ENCODE peak calls at places on chromosomes 16 and 17, in four cellular contexts. E is H9, P is mesenchymal stem cell, V is IMR-90. H is an unnamed sample.

GRCh38 chr17:35892091-35892637 is 12.0 kb upstream of the CCL5 start:
- DNase-seq in E (no peak), P (peak; percentile 6), V (peak; percentile 12), H (no peak)

GRCh38 chr16:7086842-7087616 is 245.6 kb upstream of the RBFOX1 start:
- DNase-seq in P (no peak), E (peak; percentile 88), V (no peak), H (peak; percentile 48)

GRCh38 chr17:77515227-77515626 is 374.5 kb downstream of the SEC14L1 start:
- DNase-seq in P (no peak), V (no peak), E (no peak), H (no peak)

GRCh38 chr17:72519598-72519936 is 398.7 kb downstream of the SOX9 start:
- DNase-seq in V (no peak), P (no peak), E (no peak), H (no peak)

GRCh38 chr17:7380321-7380720 is 568 bp upstream of the TNK1 start:
- DNase-seq in V (peak; percentile 47), E (peak; percentile 64), P (no peak), H (no peak)

GRCh38 chr16:35193956-35194355 is 1734.5 kb downstream of the TP53TG3F start:
- DNase-seq in E (no peak), P (no peak), V (no peak), H (no peak)

GRCh38 chr17:72618018-72618509 is 474.4 kb downstream of the SLC39A11 start:
- DNase-seq in V (no peak), P (no peak), E (no peak), H (no peak)

GRCh38 chr17:77279448-77280303 is 138.9 kb downstream of the SEC14L1 start:
- DNase-seq in V (peak; percentile 23), P (peak; percentile 16), E (peak; percentile 67), H (no peak)

GRCh38 chr16:84239910-84240309 is at the start of gene KCNG4:
- DNase-seq in P (no peak), V (no peak), E (no peak), H (no peak)

GRCh38 chr17:27471321-27472269 is 15.3 kb downstream of the KSR1 start:
- DNase-seq in V (peak; percentile 41), E (no peak), P (no peak), H (no peak)

GRCh38 chr17:76740329-76741118 is 2.6 kb downstream of the MFSD11 start:
- DNase-seq in P (peak; percentile 81), E (no peak), V (peak; percentile 66), H (no peak)

GRCh38 chr16:88747588-88748301 is 37.3 kb downstream of the PIEZO1 start:
- DNase-seq in E (peak; percentile 83), V (no peak), P (peak; percentile 41), H (no peak)

GRCh38 chr17:49496183-49496865 is 1.2 kb downstream of the NGFR start:
- DNase-seq in V (peak; percentile 28), E (peak; percentile 86), P (peak; percentile 59), H (peak; percentile 80)

GRCh38 chr17:62093188-62094155 is 28.4 kb upstream of the MED13 start:
- DNase-seq in P (peak; percentile 71), E (no peak), V (peak; percentile 95), H (no peak)

GRCh38 chr17:36849871-36850348 is 87.4 kb upstream of the LHX1 start:
- DNase-seq in E (no peak), V (peak; percentile 63), P (peak; percentile 86), H (no peak)

GRCh38 chr17:64378890-64379354 is 11.7 kb downstream of the PECAM1 start:
- DNase-seq in P (no peak), V (no peak), E (no peak), H (no peak)

GRCh38 chr17:17098426-17099035 is 56.3 kb downstream of the MPRIP start:
- DNase-seq in V (peak; percentile 31), E (no peak), P (peak; percentile 47), H (no peak)

GRCh38 chr17:65743313-65743665 is 181.8 kb upstream of the AXIN2 start:
- DNase-seq in P (no peak), E (no peak), V (peak; percentile 51), H (no peak)

GRCh38 chr17:50924800-50925199 is 58.6 kb upstream of the TOB1 start:
- DNase-seq in E (no peak), V (no peak), P (no peak), H (no peak)

GRCh38 chr17:1782171-1782567 is 20.3 kb downstream of the SERPINF1 start:
- DNase-seq in E (no peak), V (no peak), P (no peak), H (no peak)

GRCh38 chr17:35801583-35802224 is 6.3 kb upstream of the MMP28 start:
- DNase-seq in P (peak; percentile 71), E (no peak), V (no peak), H (no peak)

GRCh38 chr17:17698869-17699351 is 17.7 kb downstream of the RAI1 start:
- DNase-seq in E (peak; percentile 76), P (peak; percentile 80), V (peak; percentile 41), H (no peak)

GRCh38 chr17:50259484-50260324 is 14.6 kb upstream of the TMEM92 start:
- DNase-seq in E (peak; percentile 29), P (no peak), V (no peak), H (no peak)

GRCh38 chr16:89052824-89053724 is 40.6 kb upstream of the ACSF3 start:
- DNase-seq in V (peak; percentile 2), P (no peak), E (no peak), H (no peak)

GRCh38 chr17:56896968-56897359 is 16.9 kb downstream of the TRIM25 start:
- DNase-seq in E (no peak), V (no peak), P (no peak), H (no peak)

GRCh38 chr17:67994827-67995567 is 1.3 kb downstream of the C17orf58 start:
- DNase-seq in E (peak; percentile 20), P (peak; percentile 82), V (peak; percentile 83), H (peak; percentile 4)

GRCh38 chr16:85270365-85270764 is 158.1 kb upstream of the CIBAR2 start:
- DNase-seq in E (no peak), P (no peak), V (no peak), H (no peak)

GRCh38 chr16:48501516-48502377 is 108.2 kb downstream of the N4BP1 start:
- DNase-seq in P (no peak), V (no peak), E (no peak), H (no peak)

GRCh38 chr16:63672493-63672892 is 1449.4 kb downstream of the CDH11 start:
- DNase-seq in E (no peak), V (no peak), P (no peak), H (no peak)

GRCh38 chr17:47622179-47622549 is 27.6 kb upstream of the KPNB1 start:
- DNase-seq in E (no peak), P (no peak), V (no peak), H (no peak)

GRCh38 chr16:88558457-88559442 is 11.5 kb upstream of the ZC3H18 start:
- DNase-seq in V (peak; percentile 43), E (peak; percentile 65), P (peak; percentile 69), H (no peak)

GRCh38 chr17:52517176-52517575 is 358.7 kb upstream of the CA10 start:
- DNase-seq in V (no peak), E (no peak), P (no peak), H (no peak)

GRCh38 chr17:12992676-12993075 is 25.2 kb downstream of the ELAC2 start:
- DNase-seq in P (no peak), V (no peak), E (no peak), H (no peak)

GRCh38 chr17:77707546-77707945 is 251.0 kb upstream of the TNRC6C start:
- DNase-seq in P (no peak), V (no peak), E (peak; percentile 8), H (no peak)

GRCh38 chr17:46190763-46191162 is 2.5 kb downstream of the KANSL1 start:
- DNase-seq in E (no peak), P (no peak), V (peak; percentile 11), H (no peak)

GRCh38 chr16:14499110-14499509 is 130.9 kb downstream of the PARN start:
- DNase-seq in P (no peak), E (no peak), V (no peak), H (no peak)

GRCh38 chr16:87060026-87060986 is 256.9 kb downstream of the C16orf95 start:
- DNase-seq in V (peak; percentile 73), P (peak; percentile 38), E (no peak), H (no peak)

GRCh38 chr17:45430738-45431530 is 1.7 kb downstream of the ARHGAP27 start:
- DNase-seq in V (no peak), E (peak; percentile 89), P (peak; percentile 47), H (no peak)

DNA sequence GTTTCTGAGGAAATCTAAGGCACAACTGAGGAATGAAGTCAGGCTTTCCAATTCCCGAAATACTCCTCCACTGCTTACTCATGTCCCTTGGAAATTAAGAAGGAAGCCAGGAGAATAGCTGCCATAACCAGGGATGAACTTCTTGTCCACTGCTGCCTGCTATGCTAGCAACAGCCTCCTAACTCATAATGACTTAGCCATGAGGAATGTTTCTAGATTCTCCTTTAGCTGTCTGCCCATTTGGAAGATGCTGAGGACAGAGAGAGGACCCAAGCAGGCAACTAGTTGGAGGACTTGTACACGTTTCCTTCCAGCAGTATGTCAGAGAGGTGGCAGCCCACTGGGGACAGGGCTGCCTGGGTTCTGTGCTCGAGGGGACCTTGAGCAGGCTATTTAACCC is 939 bp upstream of the CCL2 start:
- DNase-seq in E (no peak), V (peak; percentile 83), P (peak; percentile 72), H (no peak)
- H2AK5ac ChIP-seq in E (no peak overlapping the region), V (no peak overlapping the region), P (peak overlapping the region; percentile 54), H (no peak overlapping the region)

DNA sequence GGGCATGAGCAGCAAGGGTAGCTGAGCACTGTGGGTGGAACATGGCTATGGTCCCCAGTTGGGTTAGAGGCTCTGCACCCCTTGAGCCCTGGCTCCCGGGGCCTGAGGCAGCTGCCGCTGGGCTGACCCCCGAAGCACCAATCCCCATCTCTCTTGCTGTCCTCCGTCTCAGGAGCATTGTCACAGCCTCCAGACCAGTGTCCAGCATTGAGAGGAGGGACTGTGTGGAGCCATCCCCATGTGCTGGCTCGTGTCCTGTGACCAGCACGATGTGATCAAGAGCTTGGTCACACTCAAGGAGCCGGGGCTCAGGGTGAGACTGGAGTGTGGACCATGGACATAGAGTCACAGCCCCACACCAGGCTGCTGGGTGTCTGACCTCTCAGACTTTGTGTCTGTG is 2.9 kb downstream of the SMTNL2 start:
- DNase-seq in E (no peak), P (no peak), V (no peak), H (no peak)
- H3K79me1 ChIP-seq in E (no peaks in the 10 kb centered on the region), P (no peaks in the 10 kb centered on the region), V (no peaks in the 10 kb centered on the region), H (peaks cover 4% of the 10 kb centered on the region)

DNA sequence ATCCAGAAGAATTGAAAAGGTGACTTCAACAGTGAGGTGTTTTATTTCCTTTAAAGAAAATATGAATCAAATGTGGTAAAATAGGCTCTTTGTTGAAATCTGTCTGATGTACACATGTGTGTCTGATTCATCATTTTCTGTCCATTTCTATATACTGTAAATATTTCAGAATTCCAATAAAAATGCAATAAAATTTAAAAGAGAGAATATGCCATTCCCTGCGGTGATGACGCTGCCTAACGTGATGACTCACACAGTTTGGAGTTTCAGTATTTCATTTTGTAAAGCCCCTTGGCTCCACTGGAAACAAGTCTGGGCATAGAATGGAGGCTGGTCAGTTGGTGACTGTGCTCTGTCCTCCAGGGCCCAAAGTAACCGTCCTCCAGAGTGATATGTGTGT is 482.5 kb upstream of the CDH5 start:
- DNase-seq in E (no peak), V (peak; percentile 37), P (no peak), H (no peak)
- H2AK5ac ChIP-seq in E (no peak overlapping the region), V (no peak overlapping the region), P (no peak overlapping the region), H (no peak overlapping the region)

DNA sequence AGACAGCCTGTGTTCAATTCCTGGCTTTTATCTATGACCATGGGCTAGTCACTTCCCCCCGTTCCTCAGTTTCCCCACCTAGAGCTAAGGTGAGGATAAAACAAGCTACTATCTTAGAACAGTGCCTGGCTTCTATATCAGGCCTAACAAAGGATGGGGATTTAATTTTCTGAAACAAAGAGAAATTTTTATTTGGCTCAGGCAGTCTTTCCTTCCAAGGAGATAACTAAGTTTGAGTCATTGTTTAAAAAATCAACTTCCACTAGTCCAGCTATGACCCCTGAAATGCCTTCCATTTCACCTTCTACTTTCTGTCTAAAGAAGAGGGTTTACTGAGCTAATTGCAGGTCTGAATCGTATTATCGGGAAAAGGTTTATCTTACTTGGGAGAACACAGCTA is 99.0 kb downstream of the CMIP start:
- DNase-seq in P (no peak), E (no peak), V (peak; percentile 49), H (no peak)
- H3K79me1 ChIP-seq in P (peaks cover 59% of the 10 kb centered on the region), E (peaks cover 3% of the 10 kb centered on the region), V (peaks cover 29% of the 10 kb centered on the region), H (peaks cover 8% of the 10 kb centered on the region)

H was measured in neuronal stem cell.